ENCODE peak calls at places on chromosomes 16 and 17, in ten cellular contexts. J is OCI-LY7, U is AG10803, Y is astrocyte of the cerebellum, F is transverse colon, K is hepatocyte, G is NB4, L is AG09309, E is Caco-2, C is heart right ventricle. X is an unnamed sample.

GRCh38 chr17:64343833-64344637 is 46.6 kb downstream of the PECAM1 start:
- DNase-seq in E (peak; percentile 50), F (peak; percentile 55), K (peak; percentile 69), G (no peak), U (peak; percentile 69), Y (peak; percentile 59), L (peak; percentile 45), J (no peak), C (peak; percentile 81), X (peak; percentile 79)

GRCh38 chr17:58783380-58783779 is 27.7 kb downstream of the PPM1E start:
- DNase-seq in J (no peak), F (no peak), E (no peak), G (no peak), K (peak; percentile 7), U (no peak), C (no peak), L (no peak), Y (peak; percentile 1), X (no peak)

GRCh38 chr17:41678907-41679739 is 9.6 kb upstream of the EIF1 start:
- DNase-seq in G (peak; percentile 91), C (no peak), J (peak; percentile 49), Y (no peak), F (no peak), E (no peak), U (peak; percentile 59), K (no peak), L (no peak), X (no peak)

GRCh38 chr16:75494696-75495601 is at the start of gene CHST6:
- DNase-seq in J (no peak), U (no peak), Y (no peak), E (peak; percentile 69), L (no peak), F (peak; percentile 31), G (peak; percentile 47), C (peak; percentile 55), K (peak; percentile 41), X (no peak)

GRCh38 chr16:9658586-9658985 is 523.6 kb downstream of the GRIN2A start:
- DNase-seq in K (no peak), C (no peak), Y (no peak), U (no peak), G (no peak), E (no peak), J (no peak), L (no peak), F (no peak), X (no peak)

GRCh38 chr17:17785407-17785806 is 51.4 kb downstream of the SREBF1 start:
- DNase-seq in Y (no peak), K (no peak), U (no peak), L (no peak), F (no peak), G (peak; percentile 25), C (no peak), J (no peak), E (no peak), X (no peak)

GRCh38 chr17:79027274-79027924 is 3.4 kb downstream of the C1QTNF1 start:
- DNase-seq in L (no peak), U (no peak), J (no peak), E (peak; percentile 71), C (no peak), G (no peak), K (peak; percentile 57), Y (no peak), F (no peak), X (no peak)

GRCh38 chr16:66858740-66859396 is 14.7 kb downstream of the CA7 start:
- DNase-seq in F (no peak), J (no peak), L (no peak), G (no peak), K (no peak), U (peak; percentile 50), Y (no peak), C (peak; percentile 74), E (no peak), X (peak; percentile 64)

GRCh38 chr16:57016831-57017230 is 27.5 kb downstream of the NLRC5 start:
- DNase-seq in J (no peak), F (no peak), C (no peak), Y (no peak), U (no peak), L (no peak), K (no peak), G (no peak), E (no peak), X (no peak)

GRCh38 chr16:85564277-85565051 is 48.7 kb upstream of the GSE1 start:
- DNase-seq in K (no peak), F (peak; percentile 54), G (peak; percentile 59), L (no peak), U (no peak), C (no peak), Y (no peak), J (no peak), E (no peak), X (no peak)

GRCh38 chr17:44137891-44138709 is 3.6 kb upstream of the HROB start:
- DNase-seq in L (peak; percentile 97), J (no peak), C (peak; percentile 69), F (peak; percentile 73), E (peak; percentile 92), U (peak; percentile 99), K (peak; percentile 97), G (peak; percentile 94), Y (peak; percentile 96), X (peak; percentile 96)

GRCh38 chr16:69443809-69444611 is 19.6 kb downstream of the CYB5B start:
- DNase-seq in F (peak; percentile 27), U (peak; percentile 49), Y (no peak), C (no peak), G (no peak), L (no peak), J (no peak), E (no peak), K (no peak), X (no peak)

DNA sequence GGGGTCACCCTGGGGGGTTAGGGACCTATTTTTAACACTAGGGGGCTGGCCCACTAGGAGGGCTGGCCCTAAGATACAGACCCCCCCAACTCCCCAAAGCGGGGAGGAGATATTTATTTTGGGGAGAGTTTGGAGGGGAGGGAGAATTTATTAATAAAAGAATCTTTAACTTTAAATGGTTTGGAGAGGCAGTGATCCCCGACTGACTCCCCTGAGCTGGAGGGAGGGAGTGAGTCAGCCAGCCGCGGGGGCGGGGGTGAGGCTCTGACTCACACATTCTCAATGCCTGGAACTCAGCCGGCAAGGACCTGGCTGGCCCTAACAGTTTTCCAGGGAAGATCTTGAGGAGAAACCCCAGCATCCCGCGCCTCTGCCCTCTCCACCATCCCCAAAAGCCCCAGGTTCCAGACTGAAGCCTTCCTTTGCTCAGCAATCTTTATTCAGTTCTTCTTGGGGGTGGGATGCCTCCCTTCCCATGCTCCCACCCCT is 1.5 kb downstream of the HCFC1R1 start:
- DNase-seq in K (peak; percentile 95), C (peak; percentile 84), G (peak; percentile 86), F (peak; percentile 88), J (no peak), L (peak; percentile 86), Y (peak; percentile 94), E (peak; percentile 90), U (peak; percentile 96), X (peak; percentile 97)
- H3K4me3 ChIP-seq in K (peak overlapping the region; percentile 10), C (peak overlapping the region; percentile 87), G (peak overlapping the region; percentile 73), F (peak overlapping the region; percentile 60), J (no peak overlapping the region), L (peak overlapping the region; percentile 82), Y (peak overlapping the region; percentile 93), E (peak overlapping the region; percentile 69), U (peak overlapping the region; percentile 96), X (peak overlapping the region; percentile 74)

GRCh38 chr17:15091825-15092224 is 173.3 kb downstream of the PMP22 start:
- DNase-seq in L (no peak), U (no peak), K (no peak), Y (no peak), E (no peak), C (no peak), G (peak; percentile 22), J (peak; percentile 8), F (no peak), X (no peak)
- TF ChIP-seq CTCF in L (peak; percentile 24), U (no peak), K (peak; percentile 18), Y (no peak), E (no peak), C (no peak), G (no peak), J (peak; percentile 69), F (no peak), X (no peak)

DNA sequence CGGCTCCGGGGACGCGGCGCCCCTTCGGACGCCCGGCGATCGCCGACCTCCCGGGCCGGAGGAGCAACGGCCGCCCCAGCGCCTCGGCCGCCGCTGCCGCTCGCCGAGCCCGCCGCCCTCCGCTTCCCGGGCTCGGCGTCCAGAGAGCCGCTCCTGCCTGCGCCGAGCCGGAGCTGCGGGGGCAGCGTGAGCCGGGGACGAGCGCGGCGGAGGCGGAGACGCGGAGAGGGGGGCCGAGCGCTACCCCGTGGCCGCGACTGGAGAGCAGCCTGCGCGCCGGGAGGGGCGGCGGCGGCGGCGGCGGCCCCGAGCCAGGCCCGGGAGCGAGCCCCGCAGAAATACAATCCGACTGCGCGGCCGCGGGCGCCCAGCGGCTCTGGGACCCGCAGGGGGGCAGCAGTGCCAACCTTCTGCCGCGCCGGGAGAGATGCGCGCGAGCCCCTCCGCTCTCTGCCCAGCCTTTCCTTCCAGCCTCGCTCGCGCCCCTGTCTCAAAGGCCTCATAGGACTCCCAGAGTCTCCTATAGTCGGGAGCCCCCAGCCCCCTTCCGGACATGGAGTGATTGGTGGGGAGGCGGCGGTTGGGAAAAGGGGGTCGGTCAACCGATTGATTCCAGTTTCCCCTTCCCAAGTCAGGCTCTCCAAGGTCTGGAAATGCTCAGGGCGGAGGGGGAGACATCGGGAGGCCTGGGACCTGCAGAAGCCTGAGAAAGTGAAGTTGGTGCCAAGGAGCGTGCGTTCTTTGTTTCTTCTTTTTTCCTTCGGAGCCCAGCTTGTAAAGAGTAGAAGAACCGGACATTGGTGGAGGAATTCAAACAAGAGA is 1.0 kb upstream of the SDK2 start:
- DNase-seq in L (no peak), C (peak; percentile 54), G (no peak), E (no peak), Y (no peak), K (peak; percentile 79), J (peak; percentile 50), U (peak; percentile 32), F (peak; percentile 36), X (no peak)
- H3K4me3 ChIP-seq in L (no peak overlapping the region), C (peak overlapping the region; percentile 66), G (no peak overlapping the region), E (peak overlapping the region; percentile 22), Y (peak overlapping the region; percentile 43), K (peak overlapping the region; percentile 17), J (peak overlapping the region; percentile 33), U (no peak overlapping the region), F (peak overlapping the region; percentile 51), X (peak overlapping the region; percentile 59)

GRCh38 chr16:80319181-80319580 is 221.6 kb upstream of the DYNLRB2 start:
- DNase-seq in F (no peak), G (peak; percentile 8), U (no peak), E (no peak), K (no peak), L (no peak), Y (no peak), J (no peak), C (no peak), X (no peak)

GRCh38 chr16:80317132-80318098 is 223.4 kb upstream of the DYNLRB2 start:
- DNase-seq in K (peak; percentile 16), G (peak; percentile 46), F (no peak), E (no peak), U (no peak), J (no peak), L (no peak), C (no peak), Y (no peak), X (no peak)

GRCh38 chr16:80314042-80314441 is 226.8 kb upstream of the DYNLRB2 start:
- DNase-seq in U (no peak), C (no peak), L (no peak), G (no peak), E (no peak), J (no peak), K (no peak), Y (no peak), F (no peak), X (no peak)

GRCh38 chr16:80323187-80323807 is 217.5 kb upstream of the DYNLRB2 start:
- DNase-seq in F (no peak), U (no peak), Y (no peak), K (no peak), J (no peak), L (no peak), C (no peak), G (no peak), E (no peak), X (no peak)

GRCh38 chr16:80318107-80318506 is 222.7 kb upstream of the DYNLRB2 start:
- DNase-seq in K (no peak), E (no peak), Y (no peak), F (no peak), U (no peak), L (no peak), J (no peak), C (no peak), G (no peak), X (no peak)
- TF ChIP-seq CTCF in K (no peak), E (no peak), Y (no peak), F (no peak), U (no peak), L (no peak), J (peak; percentile 4), C (no peak), G (no peak), X (no peak)

X was measured in right atrium auricular region.